ENCODE peak calls at places on chromosomes 4 and X, in ten cellular contexts. I, S, H, J, V, F, Y, A, T and Q are unnamed samples.

GRCh38 chr4:108107729-108108382 is 60.9 kb downstream of the LEF1 start:
- DNase-seq in Y (no peak), I (no peak), A (no peak), H (no peak), S (no peak), V (no peak), J (no peak), F (no peak), T (peak), Q (no peak)

GRCh38 chr4:184762100-184762499 is 28.2 kb upstream of the CENPU start:
- DNase-seq in F (no peak), S (no peak), T (no peak), Y (no peak), I (no peak), J (no peak), H (no peak), A (no peak), V (no peak), Q (no peak)

GRCh38 chr4:55635282-55635681 is 816 bp downstream of the NMU start:
- DNase-seq in Y (peak), J (no peak), A (no peak), F (no peak), I (no peak), S (no peak), T (peak), V (peak), H (no peak), Q (no peak)

GRCh38 chr4:6419452-6420028 is 52.9 kb downstream of the PPP2R2C start:
- DNase-seq in T (no peak), V (peak), H (no peak), A (no peak), J (no peak), F (no peak), Y (no peak), I (no peak), S (no peak), Q (no peak)

GRCh38 chr4:174873931-174874330 is 44.2 kb upstream of the ADAM29 start:
- DNase-seq in F (peak), T (peak), V (no peak), I (peak), H (peak), A (no peak), S (peak), Y (peak), J (no peak), Q (no peak)

GRCh38 chr4:167623241-167623572 is 388.9 kb upstream of the SPOCK3 start:
- DNase-seq in Y (no peak), J (no peak), V (no peak), S (no peak), A (no peak), T (no peak), I (no peak), F (no peak), H (no peak), Q (no peak)

GRCh38 chrX:134423606-134424005 is 36.4 kb upstream of the HPRT1 start:
- DNase-seq in J (no peak), I (no peak), T (no peak), H (no peak), A (peak), S (peak), F (peak), Y (no peak), V (peak), Q (no peak)

GRCh38 chr4:120052840-120053239 is 13.8 kb downstream of the MAD2L1 start:
- DNase-seq in A (peak), H (no peak), Y (no peak), I (no peak), T (no peak), V (peak), S (peak), J (no peak), F (peak), Q (no peak)

GRCh38 chr4:26060286-26060685 is 146.3 kb downstream of the SMIM20 start:
- DNase-seq in Y (no peak), J (no peak), I (no peak), T (no peak), H (no peak), F (no peak), V (peak), S (no peak), A (no peak), Q (no peak)

GRCh38 chr4:90718926-90719325 is 591.7 kb downstream of the CCSER1 start:
- DNase-seq in A (no peak), H (no peak), F (no peak), T (no peak), I (no peak), S (no peak), Y (no peak), V (no peak), J (no peak), Q (no peak)

GRCh38 chr4:86661006-86661405 is 66.9 kb downstream of the PTPN13 start:
- DNase-seq in V (no peak), A (no peak), S (no peak), J (no peak), F (no peak), Y (no peak), T (no peak), I (no peak), H (no peak), Q (no peak)

GRCh38 chrX:103464774-103465117 is 54.5 kb downstream of the RAB40A start:
- DNase-seq in A (no peak), J (peak), S (peak), H (peak), V (peak), I (peak), F (peak), Y (peak), T (peak), Q (peak)

GRCh38 chr4:155967098-155967497 is 13.4 kb upstream of the CTSO start:
- DNase-seq in J (no peak), S (no peak), I (no peak), H (no peak), A (no peak), V (peak), F (peak), T (no peak), Y (no peak), Q (no peak)

GRCh38 chr4:167606551-167606950 is 372.3 kb upstream of the SPOCK3 start:
- DNase-seq in A (no peak), I (no peak), V (no peak), T (no peak), Y (peak), H (no peak), J (no peak), S (peak), F (no peak), Q (no peak)

GRCh38 chr4:164824581-164824980 is 52.4 kb upstream of the APELA start:
- DNase-seq in F (no peak), J (no peak), T (no peak), I (no peak), A (no peak), Y (no peak), V (no peak), H (no peak), S (no peak), Q (no peak)

GRCh38 chrX:110992611-110993010 is 103.4 kb upstream of the PAK3 start:
- DNase-seq in J (peak), I (no peak), V (peak), T (peak), Y (peak), H (peak), S (peak), A (peak), F (peak), Q (no peak)

GRCh38 chr4:88818650-88819470 is 121.2 kb upstream of the NAP1L5 start:
- DNase-seq in S (peak), Y (peak), V (peak), F (peak), T (peak), A (no peak), J (no peak), H (peak), I (peak), Q (peak)

GRCh38 chrX:40603446-40603845 is 19.8 kb upstream of the MPC1L start:
- DNase-seq in T (no peak), I (no peak), F (no peak), V (no peak), H (no peak), S (no peak), J (no peak), A (no peak), Y (no peak), Q (no peak)

GRCh38 chrX:85611926-85612325 is 232.5 kb upstream of the POF1B start:
- DNase-seq in H (no peak), F (peak), T (no peak), A (no peak), V (peak), S (peak), I (no peak), J (no peak), Y (peak), Q (no peak)

GRCh38 chr4:89382439-89382838 is 74.8 kb upstream of the GPRIN3 start:
- DNase-seq in V (no peak), A (no peak), Y (no peak), S (no peak), F (no peak), H (no peak), I (peak), J (no peak), T (no peak), Q (no peak)

GRCh38 chr4:26839534-26839951 is 21.1 kb upstream of the STIM2 start:
- DNase-seq in I (no peak), V (peak), T (no peak), H (no peak), Y (no peak), A (peak), F (no peak), J (no peak), S (peak), Q (no peak)

GRCh38 chr4:175290401-175290800 is 372.2 kb downstream of the ADAM29 start:
- DNase-seq in T (no peak), I (no peak), J (no peak), A (no peak), F (peak), Y (no peak), S (no peak), H (no peak), V (peak), Q (no peak)

GRCh38 chrX:107450823-107451509 is 1.5 kb downstream of the FRMPD3 start:
- DNase-seq in F (no peak), H (no peak), A (no peak), S (peak), I (no peak), J (peak), Y (peak), V (no peak), T (peak), Q (no peak)

GRCh38 chr4:29276150-29276549 is 1444.0 kb upstream of the PCDH7 start:
- DNase-seq in S (no peak), Y (no peak), I (no peak), F (no peak), H (no peak), V (no peak), A (no peak), T (no peak), J (no peak), Q (no peak)

GRCh38 chrX:97740044-97740443 is 856.3 kb downstream of the RPA4 start:
- DNase-seq in F (no peak), Y (no peak), I (no peak), T (no peak), S (no peak), V (no peak), H (no peak), J (no peak), A (no peak), Q (no peak)

GRCh38 chr4:73053076-73053475 is 16.4 kb downstream of the COX18 start:
- DNase-seq in Y (no peak), V (no peak), T (no peak), S (no peak), I (no peak), H (no peak), A (no peak), F (peak), J (no peak), Q (no peak)

GRCh38 chr4:168880811-168881595 is 129.1 kb downstream of the CBR4 start:
- DNase-seq in T (no peak), V (no peak), H (no peak), J (no peak), I (no peak), F (no peak), A (no peak), Y (no peak), S (peak), Q (no peak)

GRCh38 chrX:79477691-79478090 is 110.6 kb upstream of the ITM2A start:
- DNase-seq in F (no peak), T (no peak), H (no peak), A (no peak), I (no peak), V (no peak), J (no peak), S (no peak), Y (no peak), Q (no peak)

GRCh38 chr4:99151931-99152448 is 7.9 kb upstream of the ADH4 start:
- DNase-seq in J (no peak), S (no peak), F (no peak), T (no peak), Y (no peak), H (no peak), A (no peak), I (no peak), V (peak), Q (no peak)

GRCh38 chr4:24793219-24794005 is 2.0 kb upstream of the SOD3 start:
- DNase-seq in Y (peak), I (peak), J (no peak), A (no peak), T (no peak), S (no peak), H (peak), V (no peak), F (peak), Q (no peak)

GRCh38 chrX:27838176-27838575 is 30.4 kb downstream of the MAGEB10 start:
- DNase-seq in S (no peak), A (no peak), Y (no peak), T (no peak), V (no peak), F (no peak), I (no peak), J (no peak), H (no peak), Q (no peak)

GRCh38 chr4:115965588-115965987 is 852.2 kb upstream of the NDST4 start:
- DNase-seq in V (no peak), T (no peak), F (no peak), Y (no peak), S (no peak), I (no peak), J (no peak), H (no peak), A (no peak), Q (no peak)

GRCh38 chrX:72352786-72353185 is 47.1 kb upstream of the CITED1 start:
- DNase-seq in I (no peak), F (no peak), V (no peak), T (no peak), A (no peak), J (no peak), S (no peak), H (no peak), Y (no peak), Q (no peak)

GRCh38 chrX:16834811-16835210 is 35.4 kb downstream of the RBBP7 start:
- DNase-seq in V (no peak), S (no peak), Y (no peak), J (no peak), H (no peak), T (no peak), F (peak), A (no peak), I (no peak), Q (no peak)

GRCh38 chr4:123597586-123597985 is 201.0 kb downstream of the SPRY1 start:
- DNase-seq in F (peak), H (no peak), J (no peak), V (peak), S (no peak), I (no peak), Y (no peak), A (no peak), T (no peak), Q (no peak)

GRCh38 chrX:49243166-49243565 is 7.9 kb downstream of the CCDC22 start:
- DNase-seq in V (no peak), J (no peak), S (no peak), T (no peak), Y (no peak), I (no peak), F (no peak), A (no peak), H (no peak), Q (no peak)

GRCh38 chrX:72094894-72095293 is 36.8 kb downstream of the RTL5 start:
- DNase-seq in H (no peak), A (no peak), S (peak), F (peak), Y (peak), J (no peak), V (no peak), I (no peak), T (peak), Q (peak)

GRCh38 chr4:94947681-94948108 is 189.9 kb downstream of the BMPR1B start:
- DNase-seq in H (no peak), I (no peak), S (no peak), A (no peak), T (no peak), Y (peak), J (no peak), V (no peak), F (no peak), Q (no peak)
- TF ChIP-seq CTCF in H (no peak), I (no peak), S (no peak), A (no peak), T (no peak), Y (no peak), J (no peak), V (no peak), F (no peak), Q (no peak)

GRCh38 chr4:111941957-111942356 is 203.3 kb upstream of the FAM241A start:
- DNase-seq in S (no peak), J (no peak), I (no peak), H (no peak), A (no peak), F (no peak), T (no peak), Y (no peak), V (no peak), Q (no peak)

GRCh38 chr4:111946789-111947188 is 198.5 kb upstream of the FAM241A start:
- DNase-seq in Y (no peak), F (no peak), V (no peak), I (no peak), A (no peak), H (no peak), J (no peak), S (no peak), T (no peak), Q (no peak)

GRCh38 chr4:111945014-111945413 is 200.2 kb upstream of the FAM241A start:
- DNase-seq in J (no peak), V (peak), A (no peak), S (peak), Y (peak), T (no peak), H (no peak), I (no peak), F (peak), Q (no peak)

GRCh38 chr4:111943796-111944203 is 201.5 kb upstream of the FAM241A start:
- DNase-seq in I (peak), V (peak), H (peak), S (peak), A (no peak), T (peak), Y (peak), F (peak), J (peak), Q (no peak)
- TF ChIP-seq CTCF in I (peak), V (peak), H (peak), S (peak), A (peak), T (peak), Y (peak), F (peak), J (peak), Q (no peak)

GRCh38 chrX:10681167-10681566 is 60.8 kb upstream of the MID1 start:
- DNase-seq in F (no peak), V (no peak), I (no peak), H (no peak), T (no peak), J (no peak), Y (no peak), A (no peak), S (no peak), Q (no peak)

GRCh38 chrX:10676239-10676971 is 56.0 kb upstream of the MID1 start:
- DNase-seq in H (no peak), Y (peak), V (no peak), I (no peak), F (no peak), A (no peak), S (no peak), J (no peak), T (no peak), Q (no peak)

GRCh38 chrX:10679387-10679786 is 59.0 kb upstream of the MID1 start:
- DNase-seq in F (no peak), H (no peak), V (no peak), A (no peak), I (no peak), S (no peak), J (no peak), Y (no peak), T (no peak), Q (no peak)

DNA sequence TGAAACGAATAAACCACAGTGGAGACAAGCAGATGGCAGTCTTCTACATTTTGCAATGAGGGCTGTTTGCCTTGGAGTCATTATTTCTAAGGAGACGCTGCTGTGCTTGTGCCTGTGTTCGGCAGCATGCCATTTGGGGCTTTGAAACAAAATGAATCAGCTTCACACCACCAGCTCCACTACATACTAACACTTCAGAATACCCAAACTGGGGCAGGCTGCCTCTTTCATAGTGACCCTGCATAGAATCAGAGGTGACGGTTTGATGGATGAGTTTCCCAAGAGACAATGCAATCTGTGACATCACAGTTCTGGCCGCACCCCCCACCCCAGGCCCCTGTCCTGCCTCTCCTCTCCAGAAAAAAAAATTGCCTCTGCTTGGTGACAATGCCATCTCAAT is 57.1 kb upstream of the MID1 start:
- DNase-seq in V (peak), T (no peak), Y (no peak), A (no peak), H (no peak), I (no peak), J (peak), F (no peak), S (no peak), Q (no peak)
- TF ChIP-seq CTCF in V (no peak), T (no peak), Y (no peak), A (no peak), H (no peak), I (no peak), J (no peak), F (no peak), S (no peak), Q (no peak)

GRCh38 chrX:139680356-139680755 is 27.6 kb downstream of the MCF2 start:
- DNase-seq in H (no peak), V (no peak), I (no peak), J (no peak), T (no peak), A (no peak), F (no peak), Y (no peak), S (no peak), Q (no peak)
- TF ChIP-seq CTCF in H (no peak), V (no peak), I (no peak), J (no peak), T (no peak), A (no peak), F (no peak), Y (no peak), S (no peak), Q (no peak)

GRCh38 chrX:46687619-46688018 is 71.3 kb downstream of the SLC9A7 start:
- DNase-seq in V (peak), H (no peak), F (peak), S (peak), I (no peak), J (no peak), T (no peak), A (no peak), Y (no peak), Q (no peak)

GRCh38 chrX:46686003-46686645 is 72.8 kb downstream of the SLC9A7 start:
- DNase-seq in F (peak), T (peak), Y (peak), V (peak), J (peak), A (peak), H (peak), S (peak), I (peak), Q (peak)

GRCh38 chrX:46678232-46678631 is 80.7 kb downstream of the SLC9A7 start:
- DNase-seq in Y (no peak), S (no peak), T (no peak), I (no peak), A (no peak), F (no peak), V (no peak), H (no peak), J (no peak), Q (no peak)

GRCh38 chrX:46681849-46682248 is 77.1 kb downstream of the SLC9A7 start:
- DNase-seq in S (no peak), I (no peak), J (no peak), T (no peak), H (no peak), F (peak), Y (no peak), V (no peak), A (no peak), Q (no peak)

DNA sequence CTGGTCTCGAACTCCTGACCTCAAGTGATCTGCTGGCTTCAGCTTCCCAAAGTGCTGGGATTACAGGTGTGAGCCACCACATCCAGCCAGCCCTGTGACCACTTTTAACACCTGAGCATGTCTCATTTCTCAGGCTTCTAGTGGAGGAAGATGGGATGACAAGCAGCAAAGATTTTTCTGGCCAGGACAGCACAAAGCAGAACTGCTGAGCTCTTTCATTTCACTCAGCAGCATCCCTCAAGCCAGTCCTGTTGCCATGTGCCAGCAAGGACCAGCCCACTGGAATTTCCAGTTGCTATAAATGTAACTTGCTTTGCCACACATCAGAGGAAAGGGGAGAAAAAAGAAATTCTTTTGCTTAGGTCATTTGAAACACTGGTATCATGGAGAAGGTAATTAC is 75.9 kb downstream of the SLC9A7 start:
- DNase-seq in F (peak), T (no peak), Y (peak), A (no peak), S (no peak), J (no peak), V (no peak), I (no peak), H (peak), Q (no peak)
- TF ChIP-seq CTCF in F (peak), T (no peak), Y (no peak), A (no peak), S (no peak), J (no peak), V (no peak), I (no peak), H (no peak), Q (no peak)